ENCODE peak calls at places on chromosome 17, in five cellular contexts. U is uterus, E is lower leg skin, T is gastrocnemius medialis, Q is skeletal muscle cell. N is an unnamed sample.

GRCh38 chr17:31509805-31510177 is 118.3 kb downstream of the RAB11FIP4 start:
- DNase-seq in T (no peak), Q (no peak), U (no peak), E (no peak), N (no peak)

GRCh38 chr17:60678118-60678444 is 430 bp downstream of the BCAS3 start:
- DNase-seq in E (no peak), U (no peak), T (no peak), Q (no peak), N (no peak)

GRCh38 chr17:42117397-42118125 is 3.6 kb downstream of the KAT2A start:
- DNase-seq in T (no peak), E (no peak), U (no peak), Q (no peak), N (no peak)

GRCh38 chr17:82280537-82280936 is 7.0 kb upstream of the CSNK1D start:
- DNase-seq in U (no peak), Q (no peak), E (no peak), T (no peak), N (no peak)

GRCh38 chr17:61221597-61222471 is 177.8 kb upstream of the TBX2 start:
- DNase-seq in U (no peak), E (no peak), Q (no peak), T (no peak), N (peak; percentile 16)

GRCh38 chr17:8875957-8876356 is 8.5 kb upstream of the PIK3R6 start:
- DNase-seq in Q (peak; percentile 13), T (no peak), U (no peak), E (no peak), N (no peak)

GRCh38 chr17:3260163-3260562 is 38.0 kb downstream of the OR3A1 start:
- DNase-seq in U (no peak), Q (no peak), T (no peak), E (no peak), N (no peak)

GRCh38 chr17:59391026-59391425 is 59.6 kb downstream of the YPEL2 start:
- DNase-seq in E (no peak), T (no peak), Q (no peak), U (no peak), N (no peak)

GRCh38 chr17:72588961-72589360 is 468.1 kb downstream of the SOX9 start:
- DNase-seq in T (no peak), Q (no peak), U (no peak), E (peak; percentile 43), N (no peak)

GRCh38 chr17:78607061-78607460 is 29.9 kb upstream of the DNAH17 start:
- DNase-seq in T (no peak), E (no peak), Q (no peak), U (no peak), N (no peak)

GRCh38 chr17:37067555-37068111 is 118.9 kb downstream of the AATF start:
- DNase-seq in E (peak; percentile 56), U (no peak), Q (peak; percentile 45), T (peak; percentile 78), N (peak; percentile 47)

GRCh38 chr17:57971572-57971971 is 16.4 kb upstream of the CUEDC1 start:
- DNase-seq in E (peak; percentile 13), Q (no peak), U (no peak), T (no peak), N (no peak)

GRCh38 chr17:11332706-11333105 is 91.7 kb downstream of the SHISA6 start:
- DNase-seq in Q (no peak), E (no peak), U (no peak), T (no peak), N (no peak)

GRCh38 chr17:74325743-74326379 is at the start of gene KIF19:
- DNase-seq in E (no peak), Q (no peak), T (peak; percentile 12), U (no peak), N (no peak)

GRCh38 chr17:8469964-8470363 is 34.3 kb downstream of the NDEL1 start:
- DNase-seq in T (no peak), U (no peak), Q (no peak), E (no peak), N (no peak)

GRCh38 chr17:50883850-50884291 is 17.7 kb upstream of the TOB1 start:
- DNase-seq in T (no peak), U (no peak), E (no peak), Q (no peak), N (no peak)

GRCh38 chr17:66018786-66019185 is 173.1 kb downstream of the CEP112 start:
- DNase-seq in U (no peak), E (no peak), T (no peak), Q (no peak), N (no peak)

GRCh38 chr17:41521574-41522261 is 3.0 kb upstream of the KRT15 start:
- DNase-seq in E (no peak), Q (peak; percentile 29), T (no peak), U (no peak), N (peak; percentile 27)

DNA sequence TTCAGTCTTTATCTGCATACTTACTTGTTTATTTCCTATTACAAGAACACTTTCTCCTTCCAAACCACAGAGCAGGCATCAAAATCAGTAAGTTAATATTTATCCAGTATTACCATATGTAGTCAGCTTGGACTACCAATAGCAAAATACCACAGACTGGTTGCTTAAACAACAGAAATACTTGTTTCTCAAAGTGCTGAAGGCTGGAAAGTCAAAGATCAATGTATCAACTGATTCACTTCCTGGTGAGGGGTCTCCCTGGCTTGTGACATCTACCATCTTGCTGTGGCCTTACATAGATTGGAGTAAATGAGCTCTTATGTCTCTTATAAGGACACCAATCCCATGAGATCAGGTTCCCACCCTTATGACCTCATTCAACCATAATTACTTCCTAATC is 2.6 kb downstream of the STXBP4 start:
- DNase-seq in T (no peak), Q (no peak), E (no peak), U (no peak), N (no peak)
- H3K4me3 ChIP-seq in T (no peak overlapping the region), Q (no peak overlapping the region), E (no peak overlapping the region), U (no peak overlapping the region), N (no peak overlapping the region)

DNA sequence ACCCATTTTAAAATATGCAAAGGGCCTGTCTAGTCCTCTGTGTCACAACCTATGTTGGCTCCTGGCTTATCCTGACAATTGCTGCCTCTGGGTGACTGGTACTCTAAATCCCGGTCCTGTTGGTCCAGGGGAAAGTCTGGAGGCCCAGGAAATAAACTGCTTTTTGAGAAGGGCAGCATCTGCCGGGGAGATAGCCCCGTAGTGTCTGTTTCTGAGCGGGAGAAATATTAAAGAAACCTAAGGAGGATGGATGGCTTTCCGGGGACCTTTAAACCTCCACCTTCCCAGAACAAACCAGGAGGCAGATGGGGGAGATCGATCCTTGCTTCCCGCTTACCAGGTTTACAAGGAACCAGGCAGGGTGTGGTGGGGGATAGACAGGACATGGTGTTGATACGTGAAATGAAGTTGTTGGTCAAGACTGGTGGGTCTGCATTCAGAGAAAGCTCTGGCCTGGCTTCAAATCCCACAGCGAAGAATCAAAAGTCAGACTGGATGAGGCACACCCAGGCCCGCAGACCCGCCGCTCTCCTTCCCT is 3.8 kb downstream of the HOXB2 start:
- DNase-seq in T (no peak), Q (no peak), E (no peak), U (no peak), N (no peak)
- H3K4me3 ChIP-seq in T (peak overlapping the region; percentile 76), Q (peak overlapping the region; percentile 63), E (peak overlapping the region; percentile 33), U (peak overlapping the region; percentile 64), N (peak overlapping the region; percentile 80)

DNA sequence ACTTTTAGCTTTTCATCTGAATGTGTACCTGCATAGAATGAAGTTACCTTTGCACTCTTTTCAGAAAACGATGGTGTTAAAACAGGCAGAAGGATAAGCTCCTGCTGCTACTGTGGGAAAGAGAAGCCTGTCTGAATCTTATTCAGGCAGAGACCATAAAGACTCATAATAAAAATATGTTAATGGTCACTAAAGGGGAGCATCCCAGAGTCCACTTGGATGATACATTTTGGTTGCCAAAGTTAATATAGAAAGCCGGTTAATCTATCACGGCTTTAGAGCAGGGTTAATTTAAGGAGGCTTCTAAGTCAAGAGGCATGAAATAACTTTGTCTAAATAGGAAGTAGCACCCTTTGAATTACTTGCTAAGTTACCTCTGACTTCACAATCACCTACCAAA is 2.9 kb downstream of the MARCHF10 start:
- DNase-seq in T (no peak), E (no peak), Q (no peak), U (no peak), N (no peak)
- H3K4me3 ChIP-seq in T (no peak overlapping the region), E (no peak overlapping the region), Q (no peak overlapping the region), U (no peak overlapping the region), N (no peak overlapping the region)

GRCh38 chr17:35322749-35323148 is 50.7 kb downstream of the SLFN11 start:
- DNase-seq in T (no peak), Q (no peak), E (no peak), U (no peak), N (no peak)
- H3K4me3 ChIP-seq in T (no peak overlapping the region), Q (no peak overlapping the region), E (no peak overlapping the region), U (no peak overlapping the region), N (no peak overlapping the region)

DNA sequence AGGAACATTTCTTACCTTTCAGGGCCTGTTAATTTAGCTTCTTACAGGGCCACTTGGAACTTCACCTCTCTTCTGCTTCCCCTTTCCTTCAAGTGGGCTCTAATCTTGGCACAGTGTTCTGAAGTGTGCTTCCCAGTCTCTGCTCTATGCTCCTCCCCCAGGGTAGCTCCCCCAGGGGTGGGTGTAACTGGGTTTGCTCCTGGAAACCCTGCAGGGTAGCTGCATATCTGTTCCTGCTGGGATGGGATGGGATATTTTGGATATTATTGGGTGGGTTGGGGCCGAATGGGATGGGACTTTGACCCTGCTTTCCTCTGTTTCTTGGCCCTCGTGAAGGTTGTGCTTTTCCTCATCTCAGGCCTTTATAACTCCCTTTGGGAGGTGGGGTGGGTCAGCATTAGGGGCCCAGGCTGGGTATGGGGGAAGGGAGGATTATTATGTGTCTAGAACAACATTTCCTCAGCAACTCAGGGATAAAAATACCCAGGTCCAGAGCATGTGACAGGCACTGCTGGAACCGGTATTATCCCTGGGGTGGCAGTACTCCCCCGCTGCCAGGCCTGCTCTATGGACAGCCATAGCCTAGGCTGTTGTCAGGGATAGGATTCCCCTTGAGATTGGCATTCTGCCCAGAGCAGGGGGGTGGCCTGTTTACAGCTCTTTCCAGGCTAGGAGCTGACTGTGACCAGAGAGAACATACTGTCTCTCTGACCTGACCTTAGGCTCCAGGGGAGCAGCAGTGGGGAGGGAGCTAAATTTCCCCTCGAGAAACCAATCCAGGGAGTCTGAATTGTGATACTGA is 5.0 kb downstream of the NFE2L1 start:
- DNase-seq in E (peak; percentile 78), Q (no peak), T (peak; percentile 99), U (peak; percentile 62), N (no peak)
- H3K4me3 ChIP-seq in E (no peak overlapping the region), Q (peak overlapping the region; percentile 35), T (peak overlapping the region; percentile 73), U (peak overlapping the region; percentile 25), N (peak overlapping the region; percentile 33)

GRCh38 chr17:81131486-81132196 is 33.7 kb upstream of the PVALEF start:
- DNase-seq in Q (no peak), T (no peak), U (no peak), E (no peak), N (no peak)
- H3K4me3 ChIP-seq in Q (no peak overlapping the region), T (no peak overlapping the region), U (no peak overlapping the region), E (no peak overlapping the region), N (no peak overlapping the region)

GRCh38 chr17:79748296-79749099 is 17.8 kb downstream of the ENPP7 start:
- DNase-seq in Q (no peak), T (no peak), U (no peak), E (no peak), N (no peak)
- H3K4me3 ChIP-seq in Q (no peak overlapping the region), T (no peak overlapping the region), U (no peak overlapping the region), E (no peak overlapping the region), N (no peak overlapping the region)

GRCh38 chr17:48576479-48577309 is 1.5 kb downstream of the HOXB4 start:
- DNase-seq in T (no peak), Q (no peak), E (no peak), U (peak; percentile 57), N (no peak)
- H3K4me3 ChIP-seq in T (peak overlapping the region; percentile 67), Q (peak overlapping the region; percentile 53), E (no peak overlapping the region), U (no peak overlapping the region), N (peak overlapping the region; percentile 82)

GRCh38 chr17:80112471-80113032 is 11.2 kb downstream of the GAA start:
- DNase-seq in T (no peak), E (no peak), Q (no peak), U (no peak), N (no peak)
- H3K4me3 ChIP-seq in T (no peak overlapping the region), E (no peak overlapping the region), Q (no peak overlapping the region), U (no peak overlapping the region), N (no peak overlapping the region)

N was measured in astrocyte of the cerebellum.